ENCODE peak calls at places on chromosomes 7 and 10, in six cellular contexts. U is lung, A is esophagus squamous epithelium, O is lower lobe of right lung, P is Caco-2, D is ovary. L is an unnamed sample.

GRCh38 chr10:26169466-26169865 is 47.1 kb upstream of the GAD2 start:
- DNase-seq in U (no peak), A (no peak), O (no peak), P (no peak), D (no peak), L (no peak)

GRCh38 chr10:114925675-114926204 is 12.3 kb upstream of the TRUB1 start:
- DNase-seq in U (no peak), A (no peak), O (no peak), P (no peak), D (no peak), L (no peak)

GRCh38 chr10:34045571-34046190 is 711.2 kb upstream of the NRP1 start:
- DNase-seq in U (no peak), A (no peak), O (no peak), P (no peak), D (no peak), L (no peak)

GRCh38 chr10:104577861-104578480 is 63.1 kb upstream of the SORCS3 start:
- DNase-seq in U (peak; percentile 21), A (no peak), O (no peak), P (no peak), D (no peak), L (no peak)

GRCh38 chr10:60930237-60930636 is 13.7 kb downstream of the RHOBTB1 start:
- DNase-seq in U (no peak), A (no peak), O (no peak), P (no peak), D (no peak), L (no peak)

GRCh38 chr7:54869513-54869912 is 110.5 kb upstream of the SEC61G start:
- DNase-seq in U (no peak), A (no peak), O (no peak), P (no peak), D (no peak), L (no peak)

GRCh38 chr7:144454256-144455039 is 51.0 kb upstream of the NOBOX start:
- DNase-seq in U (no peak), A (no peak), O (no peak), P (peak; percentile 10), D (no peak), L (no peak)

GRCh38 chr7:79854621-79855020 is 280.0 kb upstream of the GNAI1 start:
- DNase-seq in U (no peak), A (no peak), O (no peak), P (no peak), D (no peak), L (no peak)

GRCh38 chr10:11610855-11611247 is 599 bp downstream of the USP6NL start:
- DNase-seq in U (peak; percentile 43), A (no peak), O (peak; percentile 51), P (peak; percentile 60), D (peak; percentile 57), L (no peak)

GRCh38 chr10:73060738-73061635 is 35.7 kb downstream of the P4HA1 start:
- DNase-seq in U (no peak), A (no peak), O (no peak), P (peak; percentile 60), D (no peak), L (no peak)

GRCh38 chr7:37031571-37032257 is 307.4 kb upstream of the AOAH start:
- DNase-seq in U (peak; percentile 83), A (peak; percentile 8), O (peak; percentile 50), P (peak; percentile 83), D (peak; percentile 59), L (no peak)

GRCh38 chr7:83001362-83002040 is 161.2 kb downstream of the PCLO start:
- DNase-seq in U (no peak), A (no peak), O (no peak), P (no peak), D (no peak), L (no peak)

GRCh38 chr7:9083837-9084236 is 650.4 kb downstream of the NXPH1 start:
- DNase-seq in U (no peak), A (no peak), O (no peak), P (peak; percentile 4), D (no peak), L (no peak)

GRCh38 chr10:71211053-71211452 is 1.3 kb upstream of the UNC5B start:
- DNase-seq in U (no peak), A (no peak), O (no peak), P (no peak), D (no peak), L (no peak)

GRCh38 chr7:120833551-120833950 is 24.4 kb downstream of the TSPAN12 start:
- DNase-seq in U (no peak), A (no peak), O (no peak), P (no peak), D (no peak), L (no peak)

GRCh38 chr10:93542358-93542791 is 24.1 kb upstream of the FFAR4 start:
- DNase-seq in U (no peak), A (no peak), O (no peak), P (no peak), D (no peak), L (no peak)

GRCh38 chr10:50216894-50217293 is 34.4 kb downstream of the ASAH2 start:
- DNase-seq in U (no peak), A (no peak), O (no peak), P (no peak), D (no peak), L (no peak)

GRCh38 chr10:102629661-102630614 is 14.3 kb upstream of the TRIM8 start:
- DNase-seq in U (no peak), A (no peak), O (peak; percentile 42), P (peak; percentile 86), D (no peak), L (no peak)

GRCh38 chr10:114220281-114220680 is 18.8 kb upstream of the VWA2 start:
- DNase-seq in U (no peak), A (no peak), O (no peak), P (no peak), D (no peak), L (no peak)

GRCh38 chr10:116849271-116850057 is at the start of gene ENO4:
- DNase-seq in U (peak; percentile 84), A (no peak), O (peak; percentile 88), P (peak; percentile 85), D (peak; percentile 91), L (no peak)

GRCh38 chr10:96524745-96525144 is 11.0 kb upstream of the TLL2 start:
- DNase-seq in U (no peak), A (no peak), O (no peak), P (no peak), D (no peak), L (no peak)

GRCh38 chr10:92688927-92689662 is 660 bp upstream of the HHEX start:
- DNase-seq in U (peak; percentile 36), A (no peak), O (no peak), P (peak; percentile 45), D (peak; percentile 15), L (no peak)

GRCh38 chr7:116616555-116617059 is 55.4 kb upstream of the MET start:
- DNase-seq in U (no peak), A (no peak), O (no peak), P (peak; percentile 13), D (no peak), L (no peak)

GRCh38 chr7:27200761-27201230 is 905 bp upstream of the HOXA13 start:
- DNase-seq in U (no peak), A (no peak), O (no peak), P (no peak), D (no peak), L (no peak)

GRCh38 chr7:131459256-131459655 is 97.2 kb downstream of the PODXL start:
- DNase-seq in U (no peak), A (no peak), O (no peak), P (no peak), D (no peak), L (no peak)

GRCh38 chr7:15648461-15648961 is 38.0 kb downstream of the MEOX2 start:
- DNase-seq in U (no peak), A (no peak), O (no peak), P (no peak), D (no peak), L (no peak)

GRCh38 chr10:94680544-94680943 is 3.0 kb upstream of the CYP2C18 start:
- DNase-seq in U (no peak), A (no peak), O (no peak), P (peak; percentile 64), D (no peak), L (no peak)

GRCh38 chr10:79269969-79270368 is 77.3 kb upstream of the PPIF start:
- DNase-seq in U (no peak), A (no peak), O (no peak), P (no peak), D (no peak), L (no peak)

GRCh38 chr10:24433705-24434104 is 224.8 kb downstream of the KIAA1217 start:
- DNase-seq in U (no peak), A (no peak), O (no peak), P (no peak), D (no peak), L (no peak)

GRCh38 chr7:22663319-22663718 is 63.7 kb upstream of the IL6 start:
- DNase-seq in U (no peak), A (no peak), O (no peak), P (no peak), D (no peak), L (no peak)

GRCh38 chr10:125156196-125156595 is 4.2 kb downstream of the CTBP2 start:
- DNase-seq in U (no peak), A (no peak), O (no peak), P (no peak), D (peak; percentile 8), L (no peak)
- H3K4me1 ChIP-seq in U (peaks cover 33% of the 10 kb centered on the region), A (peaks cover 59% of the 10 kb centered on the region), O (peaks cover 67% of the 10 kb centered on the region), P (peaks cover 27% of the 10 kb centered on the region), D (peaks cover 25% of the 10 kb centered on the region), L (peaks cover 9% of the 10 kb centered on the region)

GRCh38 chr7:76283254-76284159 is 19.0 kb upstream of the HSPB1 start:
- DNase-seq in U (no peak), A (no peak), O (no peak), P (no peak), D (no peak), L (no peak)
- H3K4me3 ChIP-seq in U (no peak overlapping the region), A (peak overlapping the region; percentile 53), O (no peak overlapping the region), P (no peak overlapping the region), D (peak overlapping the region; percentile 58), L (no peak overlapping the region)

DNA sequence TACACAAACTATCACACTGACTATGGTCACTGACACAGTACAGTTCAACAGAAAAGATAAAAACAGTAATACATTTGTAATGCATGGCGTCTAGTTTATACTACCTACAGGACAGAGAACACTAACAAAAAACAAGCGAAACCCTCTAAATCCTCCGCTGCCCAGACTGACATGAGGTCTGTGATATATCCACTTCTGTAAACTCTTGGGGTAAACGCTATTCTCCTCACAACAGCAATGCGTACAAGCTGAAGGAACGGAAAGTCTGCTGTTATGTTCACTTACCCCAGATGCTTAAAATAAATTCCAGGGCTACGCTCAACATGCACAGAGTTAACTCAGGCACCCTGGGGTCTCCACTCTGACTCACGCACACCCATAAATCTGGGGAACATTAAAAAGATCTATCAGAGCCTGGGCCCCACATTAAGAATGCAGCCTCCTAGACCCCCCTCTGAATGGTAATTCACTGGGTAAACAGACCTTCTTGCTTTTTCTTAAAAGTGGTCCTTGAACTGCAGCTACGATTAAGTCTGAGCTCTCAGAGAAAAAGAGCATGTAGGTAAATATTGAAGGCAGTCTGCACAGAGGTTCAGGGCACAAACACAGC is 105.6 kb downstream of the CTBP2 start:
- DNase-seq in U (no peak), A (no peak), O (no peak), P (no peak), D (no peak), L (no peak)
- H3K4me1 ChIP-seq in U (peaks cover 23% of the 10 kb centered on the region), A (peaks cover 41% of the 10 kb centered on the region), O (peaks cover 66% of the 10 kb centered on the region), P (peaks cover 10% of the 10 kb centered on the region), D (peaks cover 54% of the 10 kb centered on the region), L (no peaks in the 10 kb centered on the region)

GRCh38 chr7:2823124-2823523 is 21.0 kb downstream of the GNA12 start:
- DNase-seq in U (peak; percentile 42), A (no peak), O (no peak), P (no peak), D (no peak), L (no peak)
- H3K4me3 ChIP-seq in U (no peak overlapping the region), A (no peak overlapping the region), O (no peak overlapping the region), P (no peak overlapping the region), D (no peak overlapping the region), L (no peak overlapping the region)

L was measured in effector memory CD4-positive, alpha-beta T cell.